ENCODE peak calls at places on chromosome 2, in ten cellular contexts. U is CD4-positive, CD25-positive, alpha-beta regulatory T cell; Q is WERI-Rb-1; E is fibroblast of lung; T is HCT116; N is fibroblast of mammary gland; S is neuronal stem cell; W is A549; P is thoracic aorta; D is lung. Z is an unnamed sample.

GRCh38 chr2:33160217-33160616 is 213.5 kb downstream of the LTBP1 start:
- DNase-seq in U (no peak), Q (no peak), E (peak), T (no peak), N (peak), S (no peak), W (no peak), P (no peak), D (no peak), Z (no peak)

GRCh38 chr2:5841126-5841525 is 148.9 kb downstream of the SOX11 start:
- DNase-seq in U (no peak), Q (no peak), E (no peak), T (no peak), N (no peak), S (no peak), W (no peak), P (no peak), D (no peak), Z (no peak)

GRCh38 chr2:142777742-142778141 is 99.7 kb upstream of the KYNU start:
- DNase-seq in U (no peak), Q (no peak), E (no peak), T (no peak), N (no peak), S (no peak), W (no peak), P (no peak), D (no peak), Z (no peak)

GRCh38 chr2:150486539-150487484 is 655 bp downstream of the RND3 start:
- DNase-seq in U (no peak), Q (peak), E (peak), T (no peak), N (peak), S (peak), W (no peak), P (no peak), D (peak), Z (no peak)

GRCh38 chr2:69911985-69912563 is 2.8 kb upstream of the MXD1 start:
- DNase-seq in U (peak), Q (no peak), E (peak), T (peak), N (peak), S (peak), W (no peak), P (no peak), D (no peak), Z (no peak)

GRCh38 chr2:175836361-175836760 is 165.7 kb downstream of the LNPK start:
- DNase-seq in U (no peak), Q (no peak), E (no peak), T (no peak), N (peak), S (no peak), W (no peak), P (no peak), D (no peak), Z (no peak)

GRCh38 chr2:176147790-176148496 is 3.4 kb upstream of the HOXD4 start:
- DNase-seq in U (no peak), Q (no peak), E (no peak), T (no peak), N (no peak), S (no peak), W (no peak), P (no peak), D (no peak), Z (no peak)

GRCh38 chr2:195710407-195710806 is 53.4 kb downstream of the SLC39A10 start:
- DNase-seq in U (no peak), Q (no peak), E (peak), T (no peak), N (peak), S (no peak), W (no peak), P (no peak), D (no peak), Z (no peak)

GRCh38 chr2:101157272-101157671 is 6.1 kb upstream of the TBC1D8 start:
- DNase-seq in U (peak), Q (no peak), E (no peak), T (no peak), N (no peak), S (no peak), W (no peak), P (no peak), D (no peak), Z (no peak)

GRCh38 chr2:241577413-241578122 is 19.0 kb downstream of the BOK start:
- DNase-seq in U (no peak), Q (no peak), E (peak), T (no peak), N (no peak), S (no peak), W (no peak), P (no peak), D (no peak), Z (no peak)

GRCh38 chr2:5467506-5467905 is 224.7 kb upstream of the SOX11 start:
- DNase-seq in U (no peak), Q (no peak), E (no peak), T (no peak), N (no peak), S (no peak), W (no peak), P (no peak), D (no peak), Z (no peak)

GRCh38 chr2:33134086-33134763 is 187.5 kb downstream of the LTBP1 start:
- DNase-seq in U (no peak), Q (no peak), E (peak), T (peak), N (peak), S (peak), W (peak), P (peak), D (peak), Z (no peak)

GRCh38 chr2:237200462-237200861 is 114.8 kb downstream of the COPS8 start:
- DNase-seq in U (no peak), Q (no peak), E (no peak), T (no peak), N (no peak), S (no peak), W (no peak), P (no peak), D (peak), Z (no peak)

GRCh38 chr2:30454571-30454970 is 7.5 kb downstream of the LCLAT1 start:
- DNase-seq in U (no peak), Q (no peak), E (peak), T (no peak), N (no peak), S (no peak), W (no peak), P (no peak), D (no peak), Z (no peak)

GRCh38 chr2:10137053-10137843 is 14.7 kb downstream of the RRM2 start:
- DNase-seq in U (no peak), Q (no peak), E (no peak), T (no peak), N (no peak), S (no peak), W (no peak), P (no peak), D (no peak), Z (no peak)

GRCh38 chr2:37982147-37982582 is 57.1 kb downstream of the RMDN2 start:
- DNase-seq in U (peak), Q (peak), E (peak), T (peak), N (peak), S (peak), W (no peak), P (no peak), D (peak), Z (peak)

GRCh38 chr2:165924950-165925349 is 28.6 kb downstream of the TTC21B start:
- DNase-seq in U (no peak), Q (no peak), E (no peak), T (no peak), N (no peak), S (no peak), W (no peak), P (no peak), D (no peak), Z (no peak)

GRCh38 chr2:215579809-215580208 is 143.9 kb upstream of the FN1 start:
- DNase-seq in U (no peak), Q (no peak), E (peak), T (no peak), N (peak), S (no peak), W (no peak), P (no peak), D (no peak), Z (no peak)

GRCh38 chr2:63594622-63595021 is 5.9 kb downstream of the MDH1 start:
- DNase-seq in U (peak), Q (no peak), E (no peak), T (no peak), N (no peak), S (no peak), W (no peak), P (no peak), D (no peak), Z (no peak)

GRCh38 chr2:239157766-239158165 is 243.1 kb downstream of the HDAC4 start:
- DNase-seq in U (no peak), Q (peak), E (no peak), T (peak), N (peak), S (peak), W (peak), P (no peak), D (no peak), Z (no peak)

GRCh38 chr2:128385365-128385764 is 66.7 kb upstream of the HS6ST1 start:
- DNase-seq in U (no peak), Q (no peak), E (no peak), T (no peak), N (no peak), S (no peak), W (no peak), P (no peak), D (no peak), Z (no peak)

GRCh38 chr2:196159223-196159892 is 12.0 kb downstream of the STK17B start:
- DNase-seq in U (peak), Q (no peak), E (no peak), T (no peak), N (no peak), S (no peak), W (no peak), P (no peak), D (no peak), Z (no peak)

GRCh38 chr2:38720613-38721241 is 30.4 kb downstream of the SRSF7 start:
- DNase-seq in U (no peak), Q (peak), E (peak), T (no peak), N (peak), S (no peak), W (no peak), P (peak), D (peak), Z (peak)

GRCh38 chr2:43276517-43276931 is 50.1 kb upstream of the ZFP36L2 start:
- DNase-seq in U (no peak), Q (no peak), E (no peak), T (no peak), N (no peak), S (no peak), W (no peak), P (no peak), D (no peak), Z (no peak)

GRCh38 chr2:101843048-101843447 is 145.5 kb downstream of the MAP4K4 start:
- DNase-seq in U (no peak), Q (no peak), E (peak), T (no peak), N (peak), S (no peak), W (no peak), P (no peak), D (no peak), Z (no peak)

GRCh38 chr2:47016172-47016913 is 100.7 kb upstream of the MCFD2 start:
- DNase-seq in U (no peak), Q (peak), E (peak), T (peak), N (peak), S (no peak), W (peak), P (no peak), D (no peak), Z (no peak)

GRCh38 chr2:181781082-181781786 is 100.9 kb upstream of the NEUROD1 start:
- DNase-seq in U (no peak), Q (no peak), E (no peak), T (no peak), N (no peak), S (no peak), W (no peak), P (no peak), D (no peak), Z (no peak)

GRCh38 chr2:215002500-215002899 is 135.9 kb downstream of the ABCA12 start:
- DNase-seq in U (peak), Q (peak), E (peak), T (peak), N (peak), S (peak), W (peak), P (no peak), D (no peak), Z (no peak)

GRCh38 chr2:96859338-96859649 is 1.5 kb upstream of the ANKRD39 start:
- DNase-seq in U (no peak), Q (no peak), E (no peak), T (no peak), N (no peak), S (no peak), W (no peak), P (no peak), D (no peak), Z (no peak)

GRCh38 chr2:177783835-177784448 is 288.6 kb downstream of the PDE11A start:
- DNase-seq in U (peak), Q (no peak), E (peak), T (no peak), N (peak), S (no peak), W (no peak), P (no peak), D (no peak), Z (no peak)

GRCh38 chr2:120108749-120109148 is 95.9 kb downstream of the EPB41L5 start:
- DNase-seq in U (no peak), Q (no peak), E (peak), T (no peak), N (peak), S (no peak), W (no peak), P (no peak), D (no peak), Z (no peak)

GRCh38 chr2:239223029-239223329 is 177.8 kb downstream of the HDAC4 start:
- DNase-seq in U (no peak), Q (no peak), E (peak), T (no peak), N (no peak), S (no peak), W (no peak), P (no peak), D (no peak), Z (no peak)

GRCh38 chr2:18544171-18544570 is 16.3 kb downstream of the RDH14 start:
- DNase-seq in U (no peak), Q (no peak), E (no peak), T (no peak), N (peak), S (no peak), W (no peak), P (no peak), D (no peak), Z (no peak)

GRCh38 chr2:41821167-41821566 is 226.7 kb upstream of the PKDCC start:
- DNase-seq in U (no peak), Q (no peak), E (no peak), T (no peak), N (no peak), S (no peak), W (no peak), P (no peak), D (no peak), Z (no peak)

GRCh38 chr2:74419345-74419744 is 2.1 kb downstream of the C2orf81 start:
- DNase-seq in U (no peak), Q (no peak), E (no peak), T (no peak), N (no peak), S (no peak), W (no peak), P (no peak), D (no peak), Z (no peak)
- H3K4me3 ChIP-seq in U (no peak), Q (no peak), E (no peak), T (no peak), N (no peak), S (no peak), W (no peak), P (no peak), D (no peak), Z (no peak)

GRCh38 chr2:53785378-53785777 is 1.4 kb downstream of the ASB3 start:
- DNase-seq in U (no peak), Q (no peak), E (no peak), T (no peak), N (peak), S (no peak), W (no peak), P (no peak), D (no peak), Z (no peak)

GRCh38 chr2:53782681-53783080 is 4.1 kb downstream of the ASB3 start:
- DNase-seq in U (no peak), Q (no peak), E (no peak), T (no peak), N (no peak), S (no peak), W (no peak), P (no peak), D (peak), Z (no peak)

GRCh38 chr2:53786371-53787254 is at the start of the genes ASB3 and ERLEC1:
- DNase-seq in U (peak), Q (peak), E (peak), T (peak), N (peak), S (peak), W (peak), P (peak), D (peak), Z (peak)

GRCh38 chr2:53787255-53787910 is 539 bp downstream of the ERLEC1 start:
- DNase-seq in U (peak), Q (no peak), E (no peak), T (no peak), N (peak), S (no peak), W (no peak), P (no peak), D (no peak), Z (no peak)

GRCh38 chr2:53784431-53784830 is 2.3 kb downstream of the ASB3 start:
- DNase-seq in U (no peak), Q (no peak), E (no peak), T (no peak), N (no peak), S (no peak), W (no peak), P (no peak), D (no peak), Z (no peak)
- H3K4me3 ChIP-seq in U (peak), Q (no peak), E (no peak), T (no peak), N (no peak), S (no peak), W (no peak), P (no peak), D (no peak), Z (no peak)

DNA sequence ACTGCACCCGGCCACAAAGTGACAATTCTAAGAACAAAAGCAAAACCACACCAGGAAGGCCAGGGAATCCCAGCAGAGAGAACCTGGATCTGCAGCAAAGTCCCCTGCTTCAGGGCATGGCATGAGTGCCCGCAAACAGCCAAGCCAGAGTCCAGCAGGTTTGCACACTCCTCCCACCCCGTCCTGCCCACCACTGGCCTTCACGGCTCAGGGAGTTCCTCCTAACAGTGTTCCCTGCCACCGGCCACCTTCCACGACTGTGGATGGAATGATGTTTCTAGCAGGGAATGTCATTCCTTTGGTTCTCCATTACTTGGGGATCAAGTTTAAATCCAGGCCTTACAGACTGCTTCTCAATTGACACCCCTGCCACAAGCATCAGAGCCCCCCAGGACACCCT is 42.0 kb upstream of the B3GNT7 start:
- DNase-seq in U (no peak), Q (no peak), E (no peak), T (no peak), N (no peak), S (no peak), W (no peak), P (no peak), D (no peak), Z (no peak)
- H3K4me3 ChIP-seq in U (no peak), Q (no peak), E (no peak), T (no peak), N (no peak), S (no peak), W (no peak), P (no peak), D (no peak), Z (no peak)

GRCh38 chr2:126909366-126909765 is 10.7 kb downstream of the TEX51 start:
- DNase-seq in U (no peak), Q (no peak), E (no peak), T (no peak), N (no peak), S (no peak), W (no peak), P (no peak), D (no peak), Z (no peak)

GRCh38 chr2:126910637-126911036 is 11.9 kb downstream of the TEX51 start:
- DNase-seq in U (no peak), Q (no peak), E (no peak), T (no peak), N (no peak), S (no peak), W (no peak), P (no peak), D (no peak), Z (no peak)

GRCh38 chr2:126908721-126909177 is 10.1 kb downstream of the TEX51 start:
- DNase-seq in U (no peak), Q (no peak), E (no peak), T (no peak), N (no peak), S (no peak), W (no peak), P (no peak), D (no peak), Z (no peak)

GRCh38 chr2:126911111-126911796 is 12.6 kb downstream of the TEX51 start:
- DNase-seq in U (no peak), Q (no peak), E (no peak), T (no peak), N (no peak), S (no peak), W (no peak), P (no peak), D (no peak), Z (no peak)

GRCh38 chr2:126909781-126910180 is 11.1 kb downstream of the TEX51 start:
- DNase-seq in U (no peak), Q (no peak), E (no peak), T (no peak), N (no peak), S (no peak), W (no peak), P (no peak), D (peak), Z (no peak)
- H3K4me3 ChIP-seq in U (no peak), Q (no peak), E (no peak), T (no peak), N (no peak), S (no peak), W (no peak), P (no peak), D (no peak), Z (no peak)

GRCh38 chr2:219176818-219177593 is at the start of gene CNPPD1:
- DNase-seq in U (peak), Q (peak), E (peak), T (peak), N (peak), S (peak), W (peak), P (peak), D (peak), Z (peak)

GRCh38 chr2:219174801-219175200 is 1.9 kb downstream of the CNPPD1 start:
- DNase-seq in U (no peak), Q (no peak), E (no peak), T (no peak), N (no peak), S (no peak), W (no peak), P (no peak), D (no peak), Z (no peak)

GRCh38 chr2:219175486-219175885 is 1.2 kb downstream of the CNPPD1 start:
- DNase-seq in U (no peak), Q (no peak), E (no peak), T (no peak), N (no peak), S (no peak), W (no peak), P (no peak), D (no peak), Z (no peak)

GRCh38 chr2:219177594-219178376 is at the start of gene RETREG2:
- DNase-seq in U (peak), Q (peak), E (peak), T (peak), N (peak), S (peak), W (peak), P (peak), D (peak), Z (peak)

DNA sequence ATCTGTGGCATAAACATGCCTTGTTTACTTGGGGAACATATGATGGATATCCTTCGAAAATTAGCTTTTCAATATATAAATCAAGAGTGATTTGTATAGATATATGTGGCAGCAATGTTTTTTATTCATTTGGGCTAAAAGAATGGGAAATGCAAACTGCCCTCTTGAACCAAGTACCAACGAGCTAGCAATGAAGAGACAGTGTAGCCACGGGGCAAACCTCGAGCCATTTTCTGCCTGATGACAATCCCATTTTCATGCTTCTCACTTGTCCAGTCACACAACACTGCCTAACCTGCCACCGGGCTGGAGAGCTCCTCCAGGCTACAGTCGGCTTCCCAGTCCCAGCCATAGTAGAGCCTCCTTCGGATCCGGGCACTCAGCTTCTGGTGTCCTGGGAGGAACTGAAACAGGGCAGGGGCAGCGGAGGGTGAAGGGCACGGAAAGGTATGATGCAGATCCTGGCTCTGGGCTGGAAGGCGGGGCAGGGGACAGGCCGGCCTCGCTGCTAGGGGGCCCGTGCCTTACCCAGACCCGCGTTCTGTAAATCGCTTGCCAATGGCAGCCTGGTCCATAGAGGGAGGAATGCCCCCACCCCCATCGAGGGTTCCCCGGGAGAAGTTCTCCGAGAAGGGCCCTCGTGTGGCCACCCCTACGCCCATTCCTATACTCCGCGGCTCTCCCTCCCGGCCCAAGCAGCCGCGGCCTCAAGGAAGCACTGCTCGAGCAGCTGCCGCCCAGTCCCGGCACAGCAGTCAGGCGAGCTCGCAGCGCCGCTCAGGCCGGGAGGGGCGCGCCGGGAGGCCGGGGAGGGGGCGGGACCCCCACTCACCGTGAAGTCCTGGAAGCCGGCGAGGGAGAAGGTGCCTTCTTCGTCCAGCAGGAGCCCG is 552 bp downstream of the CNPPD1 start:
- DNase-seq in U (peak), Q (no peak), E (peak), T (no peak), N (peak), S (peak), W (peak), P (no peak), D (peak), Z (no peak)
- H3K4me3 ChIP-seq in U (peak), Q (peak), E (peak), T (peak), N (peak), S (peak), W (peak), P (peak), D (peak), Z (peak)